ENCODE peak calls at places on chromosomes 3 and 15, in four cellular contexts. Y is activated CD4-positive, alpha-beta T cell treated with anti-CD3 and anti-CD28 coated beads for 36 hours; I is activated CD8-positive, alpha-beta memory T cell treated with anti-CD3 and anti-CD28 coated beads for 4 hours; P is ELF-1. U is an unnamed sample.

GRCh38 chr3:114206342-114206741 is 27.5 kb upstream of the DRD3 start:
- DNase-seq in Y (no peak), I (no peak), P (no peak), U (no peak)

GRCh38 chr3:49162751-49163419 is 3.2 kb downstream of the CCDC71 start:
- DNase-seq in Y (no peak), I (no peak), P (no peak), U (no peak)

GRCh38 chr3:13019243-13019701 is 54.0 kb downstream of the IQSEC1 start:
- DNase-seq in Y (no peak), I (no peak), P (peak), U (peak)

GRCh38 chr3:112074006-112074405 is 12.2 kb upstream of the C3orf52 start:
- DNase-seq in Y (no peak), I (no peak), P (no peak), U (no peak)

GRCh38 chr15:64947211-64947610 is 35.5 kb downstream of the ANKDD1A start:
- DNase-seq in Y (no peak), I (no peak), P (no peak), U (no peak)

GRCh38 chr15:57957113-57957512 is 108.4 kb downstream of the ALDH1A2 start:
- DNase-seq in Y (no peak), I (no peak), P (no peak), U (no peak)

GRCh38 chr15:30043211-30043655 is 39.5 kb upstream of the GOLGA8J start:
- DNase-seq in Y (no peak), I (no peak), P (no peak), U (no peak)

GRCh38 chr15:95286911-95287769 is 1043.4 kb upstream of the NR2F2 start:
- DNase-seq in Y (no peak), I (no peak), P (peak), U (no peak)

GRCh38 chr15:68640791-68641331 is 62.1 kb downstream of the CORO2B start:
- DNase-seq in Y (no peak), I (no peak), P (no peak), U (peak)

GRCh38 chr3:72071624-72072023 is 286.7 kb upstream of the PROK2 start:
- DNase-seq in Y (no peak), I (no peak), P (no peak), U (no peak)

GRCh38 chr3:190728574-190729246 is 133.8 kb downstream of the GMNC start:
- DNase-seq in Y (no peak), I (no peak), P (no peak), U (no peak)

U was measured in cardiac septum.